ENCODE peak calls at places on chromosomes 16 and 17, in eight cellular contexts. H is effector CD4-positive, alpha-beta T cell; A is nephron progenitor cell; G is ELR; W is activated CD4-positive, alpha-beta T cell treated with anti-CD3 and anti-CD28 coated beads for 1 hour; Y is cardiac muscle cell; J is CD8-positive, alpha-beta memory T cell; S is fibroblast of mammary gland. F is an unnamed sample.

GRCh38 chr16:54015147-54015546 is 271.4 kb downstream of the IRX3 start:
- DNase-seq in H (no peak), A (no peak), G (no peak), W (no peak), Y (no peak), J (no peak), S (no peak), F (no peak)

GRCh38 chr17:43040655-43041054 is 15.6 kb downstream of the RND2 start:
- DNase-seq in H (no peak), A (no peak), G (no peak), W (no peak), Y (no peak), J (no peak), S (no peak), F (no peak)

GRCh38 chr17:32335647-32336046 is 6.3 kb downstream of the C17orf75 start:
- DNase-seq in H (no peak), A (no peak), G (peak; percentile 90), W (no peak), Y (no peak), J (no peak), S (peak; percentile 72), F (no peak)

GRCh38 chr17:28896491-28896883 is 1.0 kb downstream of the FLOT2 start:
- DNase-seq in H (no peak), A (no peak), G (peak; percentile 22), W (no peak), Y (no peak), J (no peak), S (no peak), F (no peak)

GRCh38 chr17:2090804-2091534 is 36.1 kb downstream of the HIC1 start:
- DNase-seq in H (no peak), A (peak; percentile 53), G (peak; percentile 97), W (no peak), Y (no peak), J (no peak), S (peak; percentile 97), F (no peak)

GRCh38 chr17:82216301-82217119 is 3.9 kb upstream of the CCDC57 start:
- DNase-seq in H (no peak), A (no peak), G (peak; percentile 88), W (no peak), Y (no peak), J (no peak), S (peak; percentile 85), F (peak; percentile 63)

GRCh38 chr17:38451030-38451839 is 23.0 kb downstream of the ARHGAP23 start:
- DNase-seq in H (no peak), A (peak; percentile 42), G (peak; percentile 93), W (no peak), Y (peak; percentile 46), J (no peak), S (no peak), F (no peak)

GRCh38 chr16:20300312-20301097 is 26.8 kb downstream of the GP2 start:
- DNase-seq in H (no peak), A (peak; percentile 60), G (peak; percentile 40), W (no peak), Y (peak; percentile 75), J (no peak), S (peak; percentile 51), F (no peak)

GRCh38 chr16:8572919-8573724 is 17.2 kb downstream of the TMEM114 start:
- DNase-seq in H (no peak), A (peak; percentile 22), G (peak; percentile 48), W (no peak), Y (peak; percentile 41), J (no peak), S (peak; percentile 63), F (no peak)

GRCh38 chr16:61295311-61295710 is 740.9 kb downstream of the CDH8 start:
- DNase-seq in H (no peak), A (no peak), G (peak; percentile 0), W (no peak), Y (no peak), J (no peak), S (no peak), F (no peak)

GRCh38 chr16:27628216-27628945 is 78.4 kb downstream of the KATNIP start:
- DNase-seq in H (no peak), A (no peak), G (no peak), W (no peak), Y (peak; percentile 38), J (no peak), S (no peak), F (no peak)

GRCh38 chr16:28534542-28535373 is 4.0 kb downstream of the NUPR1 start:
- DNase-seq in H (no peak), A (no peak), G (no peak), W (no peak), Y (no peak), J (no peak), S (peak; percentile 90), F (no peak)

GRCh38 chr16:15807603-15808009 is 49.2 kb downstream of the MYH11 start:
- DNase-seq in H (no peak), A (no peak), G (no peak), W (no peak), Y (no peak), J (no peak), S (no peak), F (no peak)

GRCh38 chr16:23694707-23695373 is 16.2 kb downstream of the PLK1 start:
- DNase-seq in H (no peak), A (peak; percentile 75), G (no peak), W (no peak), Y (peak; percentile 61), J (no peak), S (peak; percentile 33), F (no peak)

GRCh38 chr16:969508-970378 is 1.0 kb downstream of the LMF1 start:
- DNase-seq in H (no peak), A (peak; percentile 60), G (no peak), W (no peak), Y (peak; percentile 47), J (no peak), S (peak; percentile 16), F (no peak)

GRCh38 chr16:7037491-7037890 is 295.2 kb upstream of the RBFOX1 start:
- DNase-seq in H (no peak), A (no peak), G (no peak), W (no peak), Y (no peak), J (no peak), S (no peak), F (no peak)

GRCh38 chr17:45848868-45849535 is 4.3 kb downstream of the SPPL2C start:
- DNase-seq in H (no peak), A (no peak), G (no peak), W (no peak), Y (no peak), J (no peak), S (no peak), F (no peak)

GRCh38 chr17:45895304-45895968 is 1.1 kb downstream of the MAPT start:
- DNase-seq in H (no peak), A (peak; percentile 46), G (peak; percentile 9), W (no peak), Y (peak; percentile 30), J (no peak), S (no peak), F (peak; percentile 5)

GRCh38 chr17:15398736-15399331 is 57.4 kb upstream of the TEKT3 start:
- DNase-seq in H (no peak), A (no peak), G (peak; percentile 89), W (no peak), Y (peak; percentile 38), J (no peak), S (peak; percentile 68), F (no peak)

GRCh38 chr16:88417684-88418476 is 35.1 kb downstream of the ZNF469 start:
- DNase-seq in H (no peak), A (no peak), G (no peak), W (no peak), Y (no peak), J (no peak), S (no peak), F (no peak)

GRCh38 chr16:87233928-87234327 is 83.3 kb downstream of the C16orf95 start:
- DNase-seq in H (no peak), A (no peak), G (peak; percentile 48), W (no peak), Y (no peak), J (no peak), S (peak; percentile 58), F (no peak)

GRCh38 chr17:81910840-81911276 is 341 bp downstream of the PCYT2 start:
- DNase-seq in H (no peak), A (no peak), G (peak; percentile 46), W (no peak), Y (peak; percentile 52), J (no peak), S (no peak), F (no peak)

GRCh38 chr16:4324871-4325740 is 9.2 kb downstream of the GLIS2 start:
- DNase-seq in H (no peak), A (no peak), G (no peak), W (no peak), Y (no peak), J (no peak), S (no peak), F (no peak)

F was measured in effector memory CD8-positive, alpha-beta T cell.